ENCODE peak calls at places on chromosomes 13 and 19, in four cellular contexts. C is foreskin fibroblast, B is natural killer cell, I is MCF 10A. L is an unnamed sample.

GRCh38 chr13:100674363-100674847 is at the start of gene TMTC4:
- DNase-seq in C (no peak), B (no peak), I (no peak), L (peak)

GRCh38 chr13:74929436-74929835 is 552.5 kb downstream of the TBC1D4 start:
- DNase-seq in I (no peak), B (no peak), C (peak), L (no peak)

GRCh38 chr19:13906910-13907309 is 909 bp downstream of the CC2D1A start:
- DNase-seq in C (no peak), B (no peak), I (no peak), L (no peak)

GRCh38 chr19:52048604-52049493 is at the start of gene ZNF432:
- DNase-seq in C (peak), I (peak), B (peak), L (peak)

GRCh38 chr13:88507909-88508308 is 836.7 kb downstream of the SLITRK5 start:
- DNase-seq in B (no peak), I (no peak), C (no peak), L (no peak)

GRCh38 chr19:49968279-49968922 is 7.4 kb upstream of the SIGLEC11 start:
- DNase-seq in C (peak), I (no peak), B (no peak), L (no peak)

GRCh38 chr19:13428352-13428751 is 77.9 kb downstream of the CACNA1A start:
- DNase-seq in C (peak), I (peak), B (no peak), L (no peak)

GRCh38 chr13:61988810-61989209 is 573.2 kb upstream of the PCDH20 start:
- DNase-seq in I (no peak), B (no peak), C (no peak), L (no peak)

GRCh38 chr19:1141944-1142343 is 32.1 kb downstream of the SBNO2 start:
- DNase-seq in B (no peak), C (no peak), I (no peak), L (no peak)
- TF ChIP-seq CTCF in B (no peak), C (no peak), I (no peak), L (no peak)

DNA sequence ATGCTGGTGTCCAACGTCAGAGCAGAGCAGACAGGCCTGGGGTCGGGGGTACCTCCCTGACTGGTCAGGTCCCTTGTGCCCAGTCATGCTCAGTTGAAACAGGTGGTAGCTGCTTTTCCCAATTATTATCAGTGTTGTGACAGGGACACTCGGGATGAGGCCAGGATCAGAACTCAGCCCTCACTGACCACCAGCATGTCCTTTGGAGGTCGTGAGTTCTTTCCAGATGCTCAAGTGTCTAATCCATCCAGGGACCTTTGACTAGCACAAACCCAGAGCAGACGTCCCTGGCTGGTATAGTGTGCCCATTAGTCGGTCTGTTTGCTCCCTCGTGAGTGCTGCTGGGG is 22.4 kb downstream of the MAU2 start:
- DNase-seq in I (no peak), B (no peak), C (no peak), L (no peak)
- TF ChIP-seq CTCF in I (peak), B (no peak), C (no peak), L (no peak)

DNA sequence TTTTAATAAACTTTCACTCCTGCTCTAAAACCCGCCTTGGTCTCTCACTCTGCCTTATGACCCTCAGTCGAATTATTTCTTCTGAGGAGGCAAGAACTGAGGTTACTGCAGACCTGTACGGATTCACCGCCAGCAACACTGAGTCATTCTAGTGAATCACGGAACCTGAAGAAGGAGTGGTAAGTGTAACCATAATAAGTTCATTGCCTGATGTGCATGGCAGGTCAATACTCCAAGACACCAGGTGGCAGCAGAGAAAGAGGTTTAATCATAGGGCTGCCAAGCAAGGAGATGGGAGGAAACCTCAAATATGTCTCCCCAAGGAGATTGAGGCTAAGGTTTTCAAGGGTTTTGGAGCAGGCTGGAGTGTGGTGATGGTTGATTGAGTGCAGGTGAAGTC is 204.3 kb upstream of the IPO5 start:
- DNase-seq in I (peak), B (no peak), C (no peak), L (no peak)
- TF ChIP-seq CTCF in I (peak), B (no peak), C (peak), L (no peak)

DNA sequence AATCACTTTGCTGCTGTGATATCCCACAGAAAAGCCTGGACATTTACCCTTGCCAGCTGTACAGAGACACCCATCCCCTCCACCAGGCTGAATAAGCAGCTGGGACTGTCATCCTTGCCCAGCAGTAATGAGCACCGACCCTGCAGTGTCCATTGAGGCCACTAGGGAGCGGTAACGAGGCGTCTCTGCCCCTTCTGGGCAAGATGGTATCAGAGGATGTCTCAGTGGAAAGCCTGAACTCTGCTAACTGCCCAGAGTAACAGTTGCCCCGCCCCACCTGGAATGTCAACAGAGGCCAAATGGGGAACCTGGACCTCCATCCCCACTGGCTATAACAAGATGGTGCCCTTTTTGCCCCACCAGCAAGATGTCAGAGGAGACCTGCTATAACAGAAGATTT is 22.8 kb upstream of the CEACAM20 start:
- DNase-seq in C (no peak), I (peak), B (no peak), L (peak)
- TF ChIP-seq CTCF in C (peak), I (peak), B (peak), L (peak)

GRCh38 chr19:4455742-4456565 is 1.6 kb downstream of the UBXN6 start:
- DNase-seq in B (no peak), I (peak), C (peak), L (no peak)
- TF ChIP-seq CTCF in B (no peak), I (no peak), C (no peak), L (no peak)

GRCh38 chr19:42325896-42326771 is 699 bp downstream of the MEGF8 start:
- DNase-seq in B (no peak), I (no peak), C (no peak), L (no peak)
- TF ChIP-seq CTCF in B (no peak), I (peak), C (no peak), L (no peak)

DNA sequence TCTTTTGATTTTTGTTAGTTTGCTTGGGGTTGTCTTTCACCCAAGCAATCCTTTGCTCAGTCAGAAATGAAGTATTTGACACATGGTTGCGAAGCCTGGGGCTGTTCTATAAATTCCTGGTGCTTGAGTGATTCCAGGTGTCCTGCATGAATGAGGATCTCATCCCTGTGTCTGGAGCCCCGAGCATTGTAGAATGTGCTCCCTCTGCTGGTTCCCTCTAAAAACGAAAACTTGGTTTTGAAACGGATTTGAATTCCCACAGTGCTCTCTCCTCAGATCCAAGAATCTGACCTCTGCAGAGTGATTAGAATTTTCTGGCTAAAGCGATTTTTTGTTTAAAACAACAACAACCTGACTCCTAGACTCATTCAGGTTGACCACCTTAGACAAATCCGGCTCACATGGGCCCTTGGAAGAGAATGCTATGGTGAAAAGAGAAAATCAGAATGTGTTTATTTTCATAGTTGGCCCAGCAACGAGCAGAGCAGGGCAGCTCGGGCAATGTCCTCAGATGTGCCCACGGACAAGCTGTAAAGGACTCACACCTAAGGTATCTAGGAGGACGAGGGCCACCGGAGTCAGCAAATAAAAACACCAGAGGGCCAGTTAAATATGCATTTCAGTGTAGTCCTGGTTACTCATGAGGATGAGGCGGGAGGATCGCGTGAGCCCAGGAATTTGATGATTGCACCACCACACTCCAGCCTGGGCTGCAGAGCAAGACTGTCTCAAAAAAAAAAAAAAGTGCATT is 8.7 kb upstream of the ATP12A start:
- DNase-seq in I (peak), C (peak), B (no peak), L (no peak)
- TF ChIP-seq CTCF in I (peak), C (peak), B (peak), L (peak)

GRCh38 chr13:31049833-31050232 is 111.9 kb downstream of the HSPH1 start:
- DNase-seq in I (no peak), C (no peak), B (no peak), L (no peak)

GRCh38 chr13:31049083-31049482 is 112.6 kb downstream of the HSPH1 start:
- DNase-seq in I (no peak), C (no peak), B (no peak), L (no peak)

GRCh38 chr13:31052478-31052877 is 109.2 kb downstream of the HSPH1 start:
- DNase-seq in C (no peak), I (no peak), B (no peak), L (no peak)

GRCh38 chr13:31051999-31052398 is 109.7 kb downstream of the HSPH1 start:
- DNase-seq in C (no peak), I (no peak), B (no peak), L (no peak)

DNA sequence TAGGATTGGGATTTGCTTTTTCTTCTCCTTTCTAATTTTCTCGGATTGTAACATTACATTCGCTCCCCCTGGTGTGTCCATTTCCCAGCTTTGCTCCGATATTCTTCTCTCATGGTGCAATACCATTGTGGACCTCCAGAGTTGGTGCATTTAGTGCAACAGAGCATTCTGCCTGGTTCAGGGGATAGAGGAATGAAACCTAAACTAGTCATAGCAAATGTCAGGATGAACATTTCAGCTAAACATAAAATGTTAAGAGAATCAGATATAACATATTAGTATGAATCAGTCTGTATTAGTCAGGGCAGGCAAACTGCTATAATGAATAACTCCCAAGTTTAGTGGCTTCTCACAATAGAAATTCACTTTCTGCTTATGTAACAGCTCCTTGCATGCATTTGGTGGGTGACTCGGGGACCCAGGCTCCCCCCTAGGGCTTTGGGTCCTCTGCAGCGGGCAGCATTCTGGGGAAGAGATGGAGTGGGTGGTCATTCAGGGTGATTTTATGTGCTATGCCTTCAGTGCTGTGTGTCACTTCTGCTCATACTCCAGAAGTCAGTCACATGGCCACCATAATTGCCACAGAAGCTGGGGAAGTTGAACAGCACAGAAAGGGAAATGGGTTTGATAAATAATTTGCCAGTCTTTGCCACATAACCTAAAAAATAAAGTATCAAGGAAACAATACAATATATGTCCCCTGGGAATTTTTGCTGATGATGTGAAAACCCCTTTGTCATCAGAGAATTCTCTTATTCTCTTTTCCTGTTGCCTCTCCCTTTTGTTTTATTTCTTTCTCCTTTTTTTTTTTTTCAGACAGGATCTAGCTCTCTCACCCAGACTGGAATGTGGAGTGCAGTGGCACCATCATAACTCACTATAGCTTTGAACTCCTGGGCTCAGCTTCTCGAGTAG is 111.0 kb downstream of the HSPH1 start:
- DNase-seq in I (no peak), C (no peak), B (no peak), L (peak)
- TF ChIP-seq CTCF in I (no peak), C (no peak), B (no peak), L (no peak)

GRCh38 chr19:47542030-47542475 is 27.2 kb upstream of the NAPA start:
- DNase-seq in I (peak), C (peak), B (peak), L (no peak)

GRCh38 chr19:47539747-47540311 is 25.0 kb upstream of the NAPA start:
- DNase-seq in B (peak), I (no peak), C (no peak), L (no peak)

GRCh38 chr19:47541507-47541906 is 26.6 kb upstream of the NAPA start:
- DNase-seq in B (peak), I (no peak), C (no peak), L (no peak)

GRCh38 chr19:47538812-47539211 is 23.9 kb upstream of the NAPA start:
- DNase-seq in B (no peak), I (no peak), C (no peak), L (no peak)

GRCh38 chr19:47540748-47541147 is 25.9 kb upstream of the NAPA start:
- DNase-seq in C (peak), I (no peak), B (no peak), L (no peak)
- TF ChIP-seq CTCF in C (peak), I (no peak), B (no peak), L (no peak)